ENCODE peak calls at places on chromosomes 7 and 10, in ten cellular contexts. One of them, this sample, is unnamed.

GRCh38 chr10:24866615-24867583 is 85.5 kb downstream of the PRTFDC1 start:
- DNase-seq in hepatocyte: no peak
- DNase-seq in colonic mucosa: peak
- DNase-seq in fibroblast of lung: peak
- DNase-seq in HCT116: no peak
- DNase-seq in CD8-positive, alpha-beta T cell: no peak
- DNase-seq in bronchial epithelial cell: peak
- DNase-seq in GM12865: no peak
- DNase-seq in fibroblast of mammary gland: peak
- DNase-seq in right lobe of liver: no peak
- DNase-seq in this sample: peak

GRCh38 chr7:50650057-50650664 is 85.0 kb upstream of the DDC start:
- DNase-seq in hepatocyte: no peak
- DNase-seq in colonic mucosa: no peak
- DNase-seq in fibroblast of lung: no peak
- DNase-seq in HCT116: no peak
- DNase-seq in CD8-positive, alpha-beta T cell: no peak
- DNase-seq in bronchial epithelial cell: peak
- DNase-seq in GM12865: no peak
- DNase-seq in fibroblast of mammary gland: no peak
- DNase-seq in right lobe of liver: no peak
- DNase-seq in this sample: no peak

GRCh38 chr10:125028291-125028867 is 86.5 kb downstream of the ZRANB1 start:
- DNase-seq in hepatocyte: no peak
- DNase-seq in colonic mucosa: no peak
- DNase-seq in fibroblast of lung: no peak
- DNase-seq in HCT116: no peak
- DNase-seq in CD8-positive, alpha-beta T cell: no peak
- DNase-seq in bronchial epithelial cell: peak
- DNase-seq in GM12865: no peak
- DNase-seq in fibroblast of mammary gland: peak
- DNase-seq in right lobe of liver: no peak
- DNase-seq in this sample: no peak

GRCh38 chr7:106767498-106768323 is 97.4 kb upstream of the PIK3CG start:
- DNase-seq in hepatocyte: no peak
- DNase-seq in colonic mucosa: no peak
- DNase-seq in fibroblast of lung: peak
- DNase-seq in HCT116: no peak
- DNase-seq in CD8-positive, alpha-beta T cell: no peak
- DNase-seq in bronchial epithelial cell: no peak
- DNase-seq in GM12865: peak
- DNase-seq in fibroblast of mammary gland: peak
- DNase-seq in right lobe of liver: no peak
- DNase-seq in this sample: peak

GRCh38 chr10:122252805-122253204 is 18.3 kb upstream of the BTBD16 start:
- DNase-seq in hepatocyte: no peak
- DNase-seq in colonic mucosa: no peak
- DNase-seq in fibroblast of lung: no peak
- DNase-seq in HCT116: no peak
- DNase-seq in CD8-positive, alpha-beta T cell: no peak
- DNase-seq in bronchial epithelial cell: no peak
- DNase-seq in GM12865: no peak
- DNase-seq in fibroblast of mammary gland: no peak
- DNase-seq in right lobe of liver: no peak
- DNase-seq in this sample: no peak

GRCh38 chr7:36079446-36080025 is 73.5 kb upstream of the EEPD1 start:
- DNase-seq in hepatocyte: peak
- DNase-seq in colonic mucosa: no peak
- DNase-seq in fibroblast of lung: no peak
- DNase-seq in HCT116: no peak
- DNase-seq in CD8-positive, alpha-beta T cell: no peak
- DNase-seq in bronchial epithelial cell: no peak
- DNase-seq in GM12865: no peak
- DNase-seq in fibroblast of mammary gland: no peak
- DNase-seq in right lobe of liver: no peak
- DNase-seq in this sample: peak

GRCh38 chr10:17649836-17650235 is 5.9 kb downstream of the STAM start:
- DNase-seq in hepatocyte: no peak
- DNase-seq in colonic mucosa: no peak
- DNase-seq in fibroblast of lung: peak
- DNase-seq in HCT116: no peak
- DNase-seq in CD8-positive, alpha-beta T cell: no peak
- DNase-seq in bronchial epithelial cell: no peak
- DNase-seq in GM12865: no peak
- DNase-seq in fibroblast of mammary gland: peak
- DNase-seq in right lobe of liver: no peak
- DNase-seq in this sample: no peak

GRCh38 chr7:76296743-76297740 is 5.4 kb upstream of the HSPB1 start:
- DNase-seq in hepatocyte: peak
- DNase-seq in colonic mucosa: peak
- DNase-seq in fibroblast of lung: peak
- DNase-seq in HCT116: no peak
- DNase-seq in CD8-positive, alpha-beta T cell: no peak
- DNase-seq in bronchial epithelial cell: peak
- DNase-seq in GM12865: no peak
- DNase-seq in fibroblast of mammary gland: peak
- DNase-seq in right lobe of liver: peak
- DNase-seq in this sample: peak

DNA sequence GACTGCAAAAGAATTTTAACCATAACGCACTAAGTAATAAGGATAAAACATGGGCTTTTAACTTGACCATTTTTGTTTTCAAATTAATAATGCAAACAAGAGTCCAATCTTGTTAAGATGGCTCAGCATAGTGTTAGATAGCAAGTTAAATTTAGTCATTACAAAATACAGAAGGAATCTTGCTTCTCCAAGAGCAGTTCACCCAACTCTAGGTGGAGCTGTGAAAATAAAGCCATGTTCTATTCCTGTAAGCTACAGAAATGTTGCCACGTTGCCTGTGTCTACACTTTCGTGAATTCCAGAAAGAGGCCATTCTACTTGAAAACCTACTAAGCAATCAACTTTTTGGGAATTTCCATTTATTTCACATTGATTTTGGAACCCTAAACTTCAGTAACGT is 191.9 kb downstream of the SFMBT2 start:
- DNase-seq in hepatocyte: no peak
- DNase-seq in colonic mucosa: no peak
- DNase-seq in fibroblast of lung: peak
- DNase-seq in HCT116: no peak
- DNase-seq in CD8-positive, alpha-beta T cell: no peak
- DNase-seq in bronchial epithelial cell: no peak
- DNase-seq in GM12865: no peak
- DNase-seq in fibroblast of mammary gland: peak
- DNase-seq in right lobe of liver: no peak
- DNase-seq in this sample: peak
- TF ChIP-seq CTCF in hepatocyte: peak
- TF ChIP-seq CTCF in colonic mucosa: no peak
- TF ChIP-seq CTCF in fibroblast of lung: no peak
- TF ChIP-seq CTCF in HCT116: no peak
- TF ChIP-seq CTCF in CD8-positive, alpha-beta T cell: no peak
- TF ChIP-seq CTCF in bronchial epithelial cell: no peak
- TF ChIP-seq CTCF in GM12865: no peak
- TF ChIP-seq CTCF in fibroblast of mammary gland: peak
- TF ChIP-seq CTCF in right lobe of liver: no peak
- TF ChIP-seq CTCF in this sample: no peak

DNA sequence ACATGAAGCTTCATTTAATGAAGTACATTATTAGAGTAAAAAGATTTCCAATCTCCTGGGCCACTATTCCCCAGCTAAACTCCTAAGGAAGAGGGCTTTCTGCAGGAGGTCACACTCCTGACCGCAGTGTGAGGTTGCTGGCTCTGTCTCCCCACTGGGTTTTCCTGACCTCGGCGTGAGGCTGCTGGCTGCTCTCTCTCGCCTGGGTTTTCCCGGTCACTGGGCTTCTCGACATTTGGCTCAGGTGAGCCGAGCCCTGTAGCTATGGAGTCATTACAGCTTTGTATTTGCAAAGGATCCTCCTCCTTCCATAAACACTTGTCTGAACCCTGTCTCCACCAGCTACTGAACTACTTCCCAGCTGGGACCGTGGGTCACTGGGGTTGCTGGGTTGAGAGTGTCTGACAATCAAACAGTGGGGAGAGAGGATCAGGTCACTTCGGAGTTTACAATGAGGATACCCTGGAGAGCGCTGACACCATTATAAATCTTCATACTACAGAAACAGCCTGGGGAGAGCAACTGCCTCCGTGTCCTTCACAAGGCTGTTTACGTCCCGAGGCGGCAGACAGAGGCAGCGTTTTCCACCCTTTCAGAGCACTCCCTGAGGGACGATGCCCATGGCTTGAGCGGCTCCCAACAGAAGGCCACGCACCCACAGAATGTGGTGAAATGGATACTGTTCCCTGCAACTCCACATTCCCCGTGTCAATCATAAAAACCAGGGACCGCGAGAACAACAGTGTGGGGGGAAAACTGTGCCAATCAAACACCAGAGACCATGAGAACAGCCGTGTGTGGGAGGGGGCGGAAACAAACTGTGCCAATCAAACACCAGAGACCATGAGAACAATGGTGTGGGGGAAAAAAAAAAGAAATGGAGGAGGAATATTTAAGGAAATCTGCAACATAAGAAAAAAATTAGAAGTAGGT is 226.2 kb downstream of the ZMYND11 start:
- DNase-seq in hepatocyte: peak
- DNase-seq in colonic mucosa: no peak
- DNase-seq in fibroblast of lung: no peak
- DNase-seq in HCT116: no peak
- DNase-seq in CD8-positive, alpha-beta T cell: no peak
- DNase-seq in bronchial epithelial cell: no peak
- DNase-seq in GM12865: no peak
- DNase-seq in fibroblast of mammary gland: no peak
- DNase-seq in right lobe of liver: peak
- DNase-seq in this sample: peak
- H3K4me3 ChIP-seq in hepatocyte: no peak
- H3K4me3 ChIP-seq in colonic mucosa: no peak
- H3K4me3 ChIP-seq in fibroblast of lung: no peak
- H3K4me3 ChIP-seq in HCT116: no peak
- H3K4me3 ChIP-seq in CD8-positive, alpha-beta T cell: no peak
- H3K4me3 ChIP-seq in bronchial epithelial cell: no peak
- H3K4me3 ChIP-seq in GM12865: no peak
- H3K4me3 ChIP-seq in fibroblast of mammary gland: no peak
- H3K4me3 ChIP-seq in right lobe of liver: no peak
- H3K4me3 ChIP-seq in this sample: no peak

GRCh38 chr7:158698657-158699195 is 5.9 kb downstream of the NCAPG2 start:
- DNase-seq in hepatocyte: no peak
- DNase-seq in colonic mucosa: no peak
- DNase-seq in fibroblast of lung: no peak
- DNase-seq in HCT116: no peak
- DNase-seq in CD8-positive, alpha-beta T cell: no peak
- DNase-seq in bronchial epithelial cell: no peak
- DNase-seq in GM12865: no peak
- DNase-seq in fibroblast of mammary gland: no peak
- DNase-seq in right lobe of liver: no peak
- DNase-seq in this sample: no peak

GRCh38 chr7:158695056-158695455 is 9.5 kb downstream of the NCAPG2 start:
- DNase-seq in hepatocyte: no peak
- DNase-seq in colonic mucosa: no peak
- DNase-seq in fibroblast of lung: no peak
- DNase-seq in HCT116: no peak
- DNase-seq in CD8-positive, alpha-beta T cell: no peak
- DNase-seq in bronchial epithelial cell: no peak
- DNase-seq in GM12865: no peak
- DNase-seq in fibroblast of mammary gland: no peak
- DNase-seq in right lobe of liver: no peak
- DNase-seq in this sample: no peak

GRCh38 chr7:158699341-158699740 is 5.3 kb downstream of the NCAPG2 start:
- DNase-seq in hepatocyte: no peak
- DNase-seq in colonic mucosa: no peak
- DNase-seq in fibroblast of lung: no peak
- DNase-seq in HCT116: no peak
- DNase-seq in CD8-positive, alpha-beta T cell: no peak
- DNase-seq in bronchial epithelial cell: no peak
- DNase-seq in GM12865: no peak
- DNase-seq in fibroblast of mammary gland: no peak
- DNase-seq in right lobe of liver: no peak
- DNase-seq in this sample: no peak

GRCh38 chr7:158694650-158695049 is 10.0 kb downstream of the NCAPG2 start:
- DNase-seq in hepatocyte: no peak
- DNase-seq in colonic mucosa: no peak
- DNase-seq in fibroblast of lung: no peak
- DNase-seq in HCT116: no peak
- DNase-seq in CD8-positive, alpha-beta T cell: no peak
- DNase-seq in bronchial epithelial cell: no peak
- DNase-seq in GM12865: no peak
- DNase-seq in fibroblast of mammary gland: no peak
- DNase-seq in right lobe of liver: no peak
- DNase-seq in this sample: no peak

DNA sequence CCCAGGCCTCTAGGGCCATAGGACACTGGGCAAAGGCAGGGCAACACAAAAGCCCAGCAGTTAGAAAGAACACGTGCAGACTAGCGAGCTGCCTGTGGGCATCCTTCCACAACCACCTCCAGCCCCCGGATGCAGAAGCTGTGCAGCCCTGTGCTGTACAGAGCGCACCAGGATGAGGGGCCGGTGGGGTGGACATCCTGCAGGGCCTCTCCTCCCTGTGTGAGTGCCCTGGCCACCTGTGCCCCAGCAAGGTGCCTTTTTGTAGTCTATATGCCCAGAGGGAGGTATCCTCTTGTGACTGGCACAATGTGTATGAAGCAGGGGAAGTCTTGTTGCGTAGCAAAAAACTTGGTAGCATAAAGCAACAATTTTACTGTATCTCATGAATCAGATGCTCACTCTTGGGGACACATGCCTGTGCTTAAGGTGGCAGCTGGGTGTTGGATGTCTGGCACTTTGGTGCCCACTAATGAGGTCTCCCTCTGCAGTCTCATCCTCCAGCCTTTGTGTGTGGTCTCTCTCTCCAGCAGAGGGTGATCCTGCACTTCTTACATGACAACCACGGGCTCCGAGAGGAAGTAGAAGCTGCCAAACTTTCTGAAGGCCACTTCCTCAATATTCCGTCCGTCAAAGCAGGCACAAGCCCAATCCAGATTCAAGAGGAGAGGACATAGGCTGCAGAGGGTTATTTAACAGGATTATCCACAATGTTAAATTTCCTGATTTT is 8.7 kb downstream of the NCAPG2 start:
- DNase-seq in hepatocyte: peak
- DNase-seq in colonic mucosa: peak
- DNase-seq in fibroblast of lung: peak
- DNase-seq in HCT116: peak
- DNase-seq in CD8-positive, alpha-beta T cell: peak
- DNase-seq in bronchial epithelial cell: peak
- DNase-seq in GM12865: peak
- DNase-seq in fibroblast of mammary gland: peak
- DNase-seq in right lobe of liver: peak
- DNase-seq in this sample: peak
- TF ChIP-seq CTCF in hepatocyte: peak
- TF ChIP-seq CTCF in colonic mucosa: peak
- TF ChIP-seq CTCF in fibroblast of lung: peak
- TF ChIP-seq CTCF in HCT116: peak
- TF ChIP-seq CTCF in CD8-positive, alpha-beta T cell: no peak
- TF ChIP-seq CTCF in bronchial epithelial cell: peak
- TF ChIP-seq CTCF in GM12865: peak
- TF ChIP-seq CTCF in fibroblast of mammary gland: peak
- TF ChIP-seq CTCF in right lobe of liver: peak
- TF ChIP-seq CTCF in this sample: peak

DNA sequence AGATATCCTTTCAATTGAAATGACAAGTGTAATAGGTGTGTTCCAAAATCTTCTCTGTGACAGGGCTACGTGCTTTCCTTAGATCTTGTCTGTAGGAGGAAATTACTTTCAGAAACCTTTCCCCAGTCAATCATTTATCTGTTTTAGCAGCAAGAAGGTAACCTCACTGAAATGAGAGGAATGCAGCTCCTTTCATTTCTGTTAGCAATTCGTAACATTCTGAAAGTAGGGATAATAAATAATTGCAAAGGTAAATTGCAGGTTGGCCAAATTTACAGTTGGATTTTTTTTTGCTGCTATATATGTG is 245.3 kb downstream of the CELF2 start:
- DNase-seq in hepatocyte: no peak
- DNase-seq in colonic mucosa: no peak
- DNase-seq in fibroblast of lung: no peak
- DNase-seq in HCT116: no peak
- DNase-seq in CD8-positive, alpha-beta T cell: no peak
- DNase-seq in bronchial epithelial cell: no peak
- DNase-seq in GM12865: no peak
- DNase-seq in fibroblast of mammary gland: no peak
- DNase-seq in right lobe of liver: no peak
- DNase-seq in this sample: no peak
- H3K4me3 ChIP-seq in hepatocyte: no peak
- H3K4me3 ChIP-seq in colonic mucosa: no peak
- H3K4me3 ChIP-seq in fibroblast of lung: no peak
- H3K4me3 ChIP-seq in HCT116: no peak
- H3K4me3 ChIP-seq in CD8-positive, alpha-beta T cell: no peak
- H3K4me3 ChIP-seq in bronchial epithelial cell: no peak
- H3K4me3 ChIP-seq in GM12865: no peak
- H3K4me3 ChIP-seq in fibroblast of mammary gland: no peak
- H3K4me3 ChIP-seq in right lobe of liver: no peak
- H3K4me3 ChIP-seq in this sample: no peak

This sample was measured in choroid plexus epithelial cell.